ENCODE peak calls at places on chromosomes 6 and 20, in five cellular contexts. P, N, H, K and M are unnamed samples.
A peak's percentile ranks its signal among the peaks of the same experiment; 100 is the strongest.

GRCh38 chr20:19770375-19770774 is 12.3 kb downstream of the RIN2 start:
- DNase-seq in P (no peak), N (no peak), H (no peak), K (no peak), M (no peak)

GRCh38 chr20:48761023-48761785 is 66.6 kb downstream of the PREX1 start:
- DNase-seq in P (no peak), N (no peak), H (peak; percentile 76), K (no peak), M (no peak)

GRCh38 chr6:10507298-10507697 is 13.9 kb upstream of the GCNT2 start:
- DNase-seq in P (no peak), N (no peak), H (no peak), K (no peak), M (no peak)

GRCh38 chr20:48912065-48912464 is 9.4 kb upstream of the ARFGEF2 start:
- DNase-seq in P (no peak), N (no peak), H (no peak), K (no peak), M (no peak)

GRCh38 chr6:129753422-129753821 is 43.4 kb upstream of the ARHGAP18 start:
- DNase-seq in P (no peak), N (peak; percentile 84), H (no peak), K (no peak), M (no peak)

GRCh38 chr20:5154543-5154925 is 27.7 kb downstream of the CDS2 start:
- DNase-seq in P (no peak), N (no peak), H (no peak), K (no peak), M (no peak)

GRCh38 chr6:109118337-109118736 is 23.0 kb downstream of the CEP57L1 start:
- DNase-seq in P (no peak), N (no peak), H (no peak), K (no peak), M (no peak)

GRCh38 chr6:123263981-123264380 is 267.9 kb downstream of the CLVS2 start:
- DNase-seq in P (no peak), N (no peak), H (no peak), K (no peak), M (no peak)

GRCh38 chr6:111353914-111354464 is 129.0 kb downstream of the REV3L start:
- DNase-seq in P (no peak), N (peak; percentile 23), H (no peak), K (no peak), M (no peak)

GRCh38 chr6:141685416-141685815 is 447.3 kb upstream of the GJE1 start:
- DNase-seq in P (no peak), N (peak; percentile 18), H (no peak), K (no peak), M (no peak)

GRCh38 chr6:19157496-19157895 is 679.7 kb upstream of the ID4 start:
- DNase-seq in P (no peak), N (no peak), H (no peak), K (no peak), M (no peak)

GRCh38 chr6:111709615-111710398 is 104.1 kb upstream of the TRAF3IP2 start:
- DNase-seq in P (no peak), N (peak; percentile 65), H (peak; percentile 67), K (peak; percentile 49), M (peak; percentile 10)

GRCh38 chr6:114419175-114419574 is 76.4 kb upstream of the HS3ST5 start:
- DNase-seq in P (no peak), N (peak; percentile 58), H (no peak), K (no peak), M (no peak)

GRCh38 chr6:27040244-27041042 is 207.1 kb upstream of the PRSS16 start:
- DNase-seq in P (no peak), N (peak; percentile 9), H (no peak), K (no peak), M (no peak)

GRCh38 chr6:131877999-131878789 is 70.4 kb downstream of the ENPP1 start:
- DNase-seq in P (no peak), N (no peak), H (no peak), K (no peak), M (no peak)

GRCh38 chr6:75991941-75992340 is 80.5 kb downstream of the IMPG1 start:
- DNase-seq in P (no peak), N (no peak), H (no peak), K (no peak), M (no peak)

GRCh38 chr6:3644613-3645012 is 106.9 kb downstream of the PXDC1 start:
- DNase-seq in P (no peak), N (no peak), H (no peak), K (no peak), M (no peak)

GRCh38 chr6:85641522-85641915 is 1.2 kb downstream of the SYNCRIP start:
- DNase-seq in P (no peak), N (no peak), H (no peak), K (no peak), M (no peak)